ENCODE peak calls at places on chromosomes 12 and 14, in ten cellular contexts. One of them, this sample, is unnamed.
A peak's percentile ranks its signal among the peaks of the same experiment; 100 is the strongest.

GRCh38 chr12:54968181-54968730 is 16.3 kb downstream of the TESPA1 start:
- DNase-seq in K562: no peak
- DNase-seq in HCT116: no peak
- DNase-seq in stomach: no peak
- DNase-seq in upper lobe of left lung: no peak
- DNase-seq in sigmoid colon: no peak
- DNase-seq in suprapubic skin: no peak
- DNase-seq in GM12878: no peak
- DNase-seq in HepG2: no peak
- DNase-seq in Panc1: no peak
- DNase-seq in this sample: no peak

GRCh38 chr12:3076730-3077571 is at the start of gene TSPAN9:
- DNase-seq in K562: peak; percentile 90
- DNase-seq in sigmoid colon: peak; percentile 93
- DNase-seq in upper lobe of left lung: peak; percentile 74
- DNase-seq in HepG2: peak; percentile 37
- DNase-seq in Panc1: no peak
- DNase-seq in GM12878: no peak
- DNase-seq in HCT116: no peak
- DNase-seq in stomach: peak; percentile 87
- DNase-seq in suprapubic skin: peak; percentile 87
- DNase-seq in this sample: peak; percentile 82

GRCh38 chr12:71731439-71732356 is 23.0 kb upstream of the RAB21 start:
- DNase-seq in suprapubic skin: no peak
- DNase-seq in K562: no peak
- DNase-seq in stomach: no peak
- DNase-seq in upper lobe of left lung: no peak
- DNase-seq in GM12878: no peak
- DNase-seq in Panc1: no peak
- DNase-seq in HCT116: no peak
- DNase-seq in HepG2: peak; percentile 79
- DNase-seq in sigmoid colon: no peak
- DNase-seq in this sample: no peak

GRCh38 chr12:121009744-121010143 is 6.5 kb downstream of the C12orf43 start:
- DNase-seq in HepG2: peak; percentile 49
- DNase-seq in suprapubic skin: no peak
- DNase-seq in HCT116: peak; percentile 54
- DNase-seq in upper lobe of left lung: no peak
- DNase-seq in GM12878: no peak
- DNase-seq in sigmoid colon: no peak
- DNase-seq in Panc1: no peak
- DNase-seq in stomach: peak; percentile 76
- DNase-seq in K562: no peak
- DNase-seq in this sample: no peak

GRCh38 chr14:37179896-37180502 is 7.6 kb upstream of the SLC25A21 start:
- DNase-seq in stomach: no peak
- DNase-seq in GM12878: no peak
- DNase-seq in upper lobe of left lung: no peak
- DNase-seq in sigmoid colon: no peak
- DNase-seq in HCT116: no peak
- DNase-seq in K562: no peak
- DNase-seq in HepG2: no peak
- DNase-seq in suprapubic skin: no peak
- DNase-seq in Panc1: no peak
- DNase-seq in this sample: no peak

GRCh38 chr12:127293507-127294310 is 973.3 kb upstream of the TMEM132C start:
- DNase-seq in K562: peak; percentile 64
- DNase-seq in stomach: peak; percentile 48
- DNase-seq in suprapubic skin: peak; percentile 80
- DNase-seq in GM12878: no peak
- DNase-seq in HepG2: no peak
- DNase-seq in upper lobe of left lung: peak; percentile 40
- DNase-seq in Panc1: no peak
- DNase-seq in sigmoid colon: no peak
- DNase-seq in HCT116: peak; percentile 50
- DNase-seq in this sample: no peak

GRCh38 chr12:32551058-32551457 is 128.0 kb upstream of the DNM1L start:
- DNase-seq in K562: no peak
- DNase-seq in stomach: no peak
- DNase-seq in upper lobe of left lung: no peak
- DNase-seq in sigmoid colon: no peak
- DNase-seq in HepG2: no peak
- DNase-seq in GM12878: no peak
- DNase-seq in suprapubic skin: no peak
- DNase-seq in HCT116: no peak
- DNase-seq in Panc1: no peak
- DNase-seq in this sample: no peak

GRCh38 chr12:104485651-104486341 is 29.0 kb downstream of the CHST11 start:
- DNase-seq in stomach: no peak
- DNase-seq in sigmoid colon: no peak
- DNase-seq in HCT116: no peak
- DNase-seq in suprapubic skin: no peak
- DNase-seq in upper lobe of left lung: no peak
- DNase-seq in Panc1: no peak
- DNase-seq in GM12878: no peak
- DNase-seq in K562: peak; percentile 33
- DNase-seq in HepG2: no peak
- DNase-seq in this sample: no peak

GRCh38 chr12:86137936-86138335 is 118.3 kb downstream of the MGAT4C start:
- DNase-seq in suprapubic skin: no peak
- DNase-seq in Panc1: no peak
- DNase-seq in K562: no peak
- DNase-seq in upper lobe of left lung: no peak
- DNase-seq in HCT116: peak; percentile 16
- DNase-seq in HepG2: no peak
- DNase-seq in sigmoid colon: no peak
- DNase-seq in GM12878: no peak
- DNase-seq in stomach: no peak
- DNase-seq in this sample: no peak

GRCh38 chr14:37602605-37603453 is 7.4 kb downstream of the TTC6 start:
- DNase-seq in upper lobe of left lung: no peak
- DNase-seq in GM12878: no peak
- DNase-seq in suprapubic skin: no peak
- DNase-seq in HepG2: peak; percentile 98
- DNase-seq in sigmoid colon: no peak
- DNase-seq in K562: no peak
- DNase-seq in Panc1: no peak
- DNase-seq in HCT116: no peak
- DNase-seq in stomach: no peak
- DNase-seq in this sample: no peak

GRCh38 chr14:95784137-95784536 is 70.2 kb upstream of the TCL1A start:
- DNase-seq in stomach: no peak
- DNase-seq in sigmoid colon: no peak
- DNase-seq in upper lobe of left lung: no peak
- DNase-seq in Panc1: no peak
- DNase-seq in suprapubic skin: no peak
- DNase-seq in HepG2: peak; percentile 16
- DNase-seq in HCT116: no peak
- DNase-seq in GM12878: no peak
- DNase-seq in K562: no peak
- DNase-seq in this sample: no peak

GRCh38 chr14:89489796-89490506 is 72.9 kb upstream of the FOXN3 start:
- DNase-seq in stomach: no peak
- DNase-seq in upper lobe of left lung: no peak
- DNase-seq in GM12878: no peak
- DNase-seq in HCT116: no peak
- DNase-seq in suprapubic skin: no peak
- DNase-seq in K562: no peak
- DNase-seq in sigmoid colon: no peak
- DNase-seq in Panc1: no peak
- DNase-seq in HepG2: no peak
- DNase-seq in this sample: no peak

DNA sequence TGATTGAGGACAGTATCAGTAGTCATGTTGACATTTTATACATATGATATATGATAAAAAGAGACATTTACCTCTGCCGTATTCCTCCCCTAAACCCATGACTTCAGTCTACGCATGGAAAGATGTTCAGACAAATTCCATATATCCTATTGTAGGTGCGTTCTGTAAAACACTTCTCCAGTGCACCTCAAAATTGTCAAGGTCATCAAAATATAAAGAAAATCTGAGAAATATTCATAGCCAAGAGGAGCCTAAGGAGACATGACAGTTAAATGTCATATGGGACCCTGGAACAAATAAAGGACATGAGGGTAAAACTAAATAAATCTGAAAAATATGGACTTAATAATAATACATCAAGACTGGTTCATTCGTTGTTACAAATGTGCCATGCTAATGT is 71.5 kb downstream of the CCER1 start:
- DNase-seq in HepG2: no peak
- DNase-seq in K562: no peak
- DNase-seq in GM12878: no peak
- DNase-seq in HCT116: no peak
- DNase-seq in Panc1: no peak
- DNase-seq in sigmoid colon: no peak
- DNase-seq in upper lobe of left lung: no peak
- DNase-seq in stomach: no peak
- DNase-seq in suprapubic skin: no peak
- DNase-seq in this sample: no peak
- H3K4me1 ChIP-seq in HepG2: no peaks in the 10 kb centered on the region
- H3K4me1 ChIP-seq in K562: no peaks in the 10 kb centered on the region
- H3K4me1 ChIP-seq in GM12878: no peaks in the 10 kb centered on the region
- H3K4me1 ChIP-seq in HCT116: no peaks in the 10 kb centered on the region
- H3K4me1 ChIP-seq in Panc1: no peaks in the 10 kb centered on the region
- H3K4me1 ChIP-seq in sigmoid colon: no peaks in the 10 kb centered on the region
- H3K4me1 ChIP-seq in upper lobe of left lung: no peaks in the 10 kb centered on the region
- H3K4me1 ChIP-seq in stomach: no peaks in the 10 kb centered on the region
- H3K4me1 ChIP-seq in suprapubic skin: no peaks in the 10 kb centered on the region
- H3K4me1 ChIP-seq in this sample: no peaks in the 10 kb centered on the region

GRCh38 chr12:108856428-108857157 is 790 bp downstream of the SSH1 start:
- DNase-seq in HCT116: no peak
- DNase-seq in upper lobe of left lung: peak; percentile 84
- DNase-seq in stomach: peak; percentile 83
- DNase-seq in Panc1: no peak
- DNase-seq in K562: no peak
- DNase-seq in sigmoid colon: peak; percentile 87
- DNase-seq in suprapubic skin: peak; percentile 84
- DNase-seq in GM12878: no peak
- DNase-seq in HepG2: peak; percentile 25
- DNase-seq in this sample: no peak
- TF ChIP-seq POLR2AphosphoS5 in HCT116: peak; percentile 56
- TF ChIP-seq POLR2AphosphoS5 in upper lobe of left lung: peak; percentile 69
- TF ChIP-seq POLR2AphosphoS5 in stomach: peak; percentile 77
- TF ChIP-seq POLR2AphosphoS5 in Panc1: no peak
- TF ChIP-seq POLR2AphosphoS5 in K562: no peak
- TF ChIP-seq POLR2AphosphoS5 in sigmoid colon: peak; percentile 23
- TF ChIP-seq POLR2AphosphoS5 in suprapubic skin: no peak
- TF ChIP-seq POLR2AphosphoS5 in GM12878: peak; percentile 96
- TF ChIP-seq POLR2AphosphoS5 in HepG2: no peak
- TF ChIP-seq POLR2AphosphoS5 in this sample: no peak

GRCh38 chr14:51867753-51868152 is 7.3 kb downstream of the GNG2 start:
- DNase-seq in Panc1: no peak
- DNase-seq in sigmoid colon: no peak
- DNase-seq in suprapubic skin: no peak
- DNase-seq in upper lobe of left lung: no peak
- DNase-seq in HepG2: no peak
- DNase-seq in K562: no peak
- DNase-seq in HCT116: no peak
- DNase-seq in GM12878: no peak
- DNase-seq in stomach: no peak
- DNase-seq in this sample: no peak

GRCh38 chr14:51865953-51866747 is 5.7 kb downstream of the GNG2 start:
- DNase-seq in sigmoid colon: no peak
- DNase-seq in K562: no peak
- DNase-seq in Panc1: no peak
- DNase-seq in suprapubic skin: no peak
- DNase-seq in HCT116: no peak
- DNase-seq in HepG2: no peak
- DNase-seq in stomach: no peak
- DNase-seq in GM12878: no peak
- DNase-seq in upper lobe of left lung: no peak
- DNase-seq in this sample: no peak

GRCh38 chr14:51869426-51870113 is 9.2 kb downstream of the GNG2 start:
- DNase-seq in K562: no peak
- DNase-seq in suprapubic skin: no peak
- DNase-seq in GM12878: no peak
- DNase-seq in stomach: no peak
- DNase-seq in Panc1: no peak
- DNase-seq in HepG2: no peak
- DNase-seq in upper lobe of left lung: no peak
- DNase-seq in sigmoid colon: no peak
- DNase-seq in HCT116: no peak
- DNase-seq in this sample: no peak

GRCh38 chr14:51870620-51871019 is 10.2 kb downstream of the GNG2 start:
- DNase-seq in upper lobe of left lung: no peak
- DNase-seq in sigmoid colon: no peak
- DNase-seq in HepG2: no peak
- DNase-seq in suprapubic skin: no peak
- DNase-seq in GM12878: no peak
- DNase-seq in stomach: no peak
- DNase-seq in K562: no peak
- DNase-seq in Panc1: no peak
- DNase-seq in HCT116: no peak
- DNase-seq in this sample: no peak

GRCh38 chr14:51868405-51868804 is 8.0 kb downstream of the GNG2 start:
- DNase-seq in K562: no peak
- DNase-seq in stomach: no peak
- DNase-seq in HepG2: no peak
- DNase-seq in sigmoid colon: no peak
- DNase-seq in HCT116: no peak
- DNase-seq in Panc1: no peak
- DNase-seq in upper lobe of left lung: no peak
- DNase-seq in GM12878: no peak
- DNase-seq in suprapubic skin: no peak
- DNase-seq in this sample: no peak
- H3K4me1 ChIP-seq in K562: no peaks in the 10 kb centered on the region
- H3K4me1 ChIP-seq in stomach: peaks cover 43% of the 10 kb centered on the region
- H3K4me1 ChIP-seq in HepG2: no peaks in the 10 kb centered on the region
- H3K4me1 ChIP-seq in sigmoid colon: peaks cover 7% of the 10 kb centered on the region
- H3K4me1 ChIP-seq in HCT116: peaks cover 6% of the 10 kb centered on the region
- H3K4me1 ChIP-seq in Panc1: no peaks in the 10 kb centered on the region
- H3K4me1 ChIP-seq in upper lobe of left lung: peaks cover 15% of the 10 kb centered on the region
- H3K4me1 ChIP-seq in GM12878: peaks cover 63% of the 10 kb centered on the region
- H3K4me1 ChIP-seq in suprapubic skin: peaks cover 8% of the 10 kb centered on the region
- H3K4me1 ChIP-seq in this sample: no peaks in the 10 kb centered on the region

DNA sequence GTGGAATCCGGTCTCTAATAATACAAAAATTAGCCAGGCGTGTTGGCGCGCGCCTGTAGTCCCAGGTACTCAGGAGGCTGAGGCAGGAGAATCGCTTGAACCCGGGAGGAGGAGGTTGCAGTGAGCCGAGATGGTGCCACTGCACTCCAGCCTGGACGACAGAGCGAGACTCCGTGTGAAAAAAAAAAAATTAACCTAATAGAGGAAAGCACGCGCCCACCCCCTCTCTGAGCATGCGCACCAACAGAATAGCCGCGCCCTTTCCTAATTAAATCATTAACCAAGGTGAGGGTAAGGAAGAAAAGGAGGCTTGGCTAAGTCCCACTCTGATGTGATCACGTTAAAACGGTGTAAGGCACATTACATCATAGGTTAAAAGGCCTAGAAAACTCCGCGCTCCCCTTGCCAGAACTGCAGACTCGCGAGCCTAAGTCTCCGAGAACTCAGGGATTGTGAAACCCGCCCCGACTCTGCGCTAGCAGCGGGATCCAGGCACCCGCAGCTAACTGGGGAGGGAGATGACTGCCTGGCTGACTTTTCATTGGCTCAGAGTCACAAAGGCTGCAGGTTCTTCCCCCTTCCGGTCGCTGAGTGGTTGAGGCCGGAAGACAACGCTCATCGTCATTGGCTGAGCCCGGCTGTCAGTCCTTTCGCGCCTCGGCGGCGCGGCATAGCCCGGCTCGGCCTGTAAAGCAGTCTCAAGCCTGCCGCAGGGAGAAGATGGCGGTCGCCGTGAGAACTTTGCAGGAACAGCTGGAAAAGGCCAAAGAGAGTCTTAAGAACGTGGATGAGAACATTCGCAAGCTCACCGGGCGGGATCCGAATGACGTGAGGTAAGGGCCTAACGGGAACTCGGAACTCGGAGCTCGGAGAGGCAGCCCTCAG is at the start of gene PNN:
- DNase-seq in upper lobe of left lung: peak; percentile 97
- DNase-seq in K562: peak; percentile 84
- DNase-seq in sigmoid colon: peak; percentile 99
- DNase-seq in HepG2: peak; percentile 100
- DNase-seq in suprapubic skin: peak; percentile 99
- DNase-seq in Panc1: peak; percentile 97
- DNase-seq in HCT116: peak; percentile 99
- DNase-seq in stomach: peak; percentile 96
- DNase-seq in GM12878: peak; percentile 99
- DNase-seq in this sample: peak; percentile 96
- TF ChIP-seq POLR2AphosphoS5 in upper lobe of left lung: peak; percentile 93
- TF ChIP-seq POLR2AphosphoS5 in K562: peak; percentile 92
- TF ChIP-seq POLR2AphosphoS5 in sigmoid colon: peak; percentile 97
- TF ChIP-seq POLR2AphosphoS5 in HepG2: peak; percentile 100
- TF ChIP-seq POLR2AphosphoS5 in suprapubic skin: peak; percentile 87
- TF ChIP-seq POLR2AphosphoS5 in Panc1: peak; percentile 73
- TF ChIP-seq POLR2AphosphoS5 in HCT116: peak; percentile 93
- TF ChIP-seq POLR2AphosphoS5 in stomach: peak; percentile 96
- TF ChIP-seq POLR2AphosphoS5 in GM12878: peak; percentile 98
- TF ChIP-seq POLR2AphosphoS5 in this sample: peak; percentile 97

This sample was measured in breast epithelium.